ENCODE peak calls at places on chromosomes 6 and 20, in seven cellular contexts. U, Q, M, B, Y, V and O are unnamed samples.

GRCh38 chr20:24633026-24633425 is 163.6 kb downstream of the SYNDIG1 start:
- DNase-seq in U (no peak), Q (no peak), M (no peak), B (no peak), Y (no peak), V (no peak), O (no peak)

GRCh38 chr6:56803594-56803993 is 151.3 kb upstream of the BEND6 start:
- DNase-seq in U (no peak), Q (no peak), M (no peak), B (no peak), Y (no peak), V (no peak), O (no peak)

GRCh38 chr6:134351615-134352474 is 33.9 kb upstream of the SGK1 start:
- DNase-seq in U (no peak), Q (no peak), M (no peak), B (no peak), Y (no peak), V (no peak), O (no peak)

GRCh38 chr20:23585449-23585807 is 17.1 kb upstream of the CST9L start:
- DNase-seq in U (no peak), Q (no peak), M (no peak), B (no peak), Y (no peak), V (no peak), O (no peak)

GRCh38 chr6:151291145-151292055 is 51.6 kb downstream of the AKAP12 start:
- DNase-seq in U (no peak), Q (no peak), M (no peak), B (no peak), Y (peak; percentile 63), V (no peak), O (no peak)

GRCh38 chr6:8904754-8905153 is 469.4 kb upstream of the SLC35B3 start:
- DNase-seq in U (no peak), Q (no peak), M (no peak), B (no peak), Y (no peak), V (no peak), O (no peak)

GRCh38 chr6:52231411-52232127 is 12.7 kb downstream of the IL17F start:
- DNase-seq in U (no peak), Q (no peak), M (peak; percentile 8), B (no peak), Y (no peak), V (no peak), O (no peak)

GRCh38 chr20:62802026-62802712 is 2.5 kb upstream of the OGFR start:
- DNase-seq in U (no peak), Q (no peak), M (no peak), B (no peak), Y (no peak), V (no peak), O (no peak)